ENCODE peak calls at places on chromosomes 1 and 21, in seven cellular contexts. V is aorta, Q is astrocyte, H is SJSA1, M is WERI-Rb-1, F is AG09309, J is heart left ventricle. N is an unnamed sample.

GRCh38 chr1:168623003-168623828 is 46.8 kb downstream of the XCL1 start:
- DNase-seq in J (no peak), Q (peak; percentile 96), M (no peak), F (peak; percentile 31), H (no peak), V (peak; percentile 58), N (peak; percentile 78)

GRCh38 chr21:45994738-45995685 is 13.4 kb downstream of the COL6A1 start:
- DNase-seq in H (no peak), F (no peak), J (peak; percentile 15), Q (no peak), M (peak; percentile 62), V (peak; percentile 36), N (peak; percentile 32)

GRCh38 chr1:14222086-14222485 is 376.4 kb upstream of the KAZN start:
- DNase-seq in Q (no peak), M (peak; percentile 62), F (no peak), H (no peak), V (no peak), J (no peak), N (no peak)

GRCh38 chr1:156387899-156388813 is 19.1 kb downstream of the RHBG start:
- DNase-seq in M (no peak), F (no peak), J (no peak), Q (no peak), H (no peak), V (no peak), N (no peak)

GRCh38 chr1:115409853-115410150 is 71.8 kb upstream of the NGF start:
- DNase-seq in V (no peak), M (no peak), J (no peak), H (no peak), Q (no peak), F (no peak), N (no peak)

GRCh38 chr1:11272544-11272841 is 505 bp upstream of the UBIAD1 start:
- DNase-seq in H (peak; percentile 23), V (no peak), J (no peak), M (no peak), F (no peak), Q (no peak), N (no peak)

GRCh38 chr1:231376875-231377549 is 38.9 kb downstream of the SPRTN start:
- DNase-seq in Q (no peak), J (no peak), H (no peak), F (no peak), V (no peak), M (no peak), N (no peak)

GRCh38 chr1:156797212-156797871 is 19.3 kb downstream of the SH2D2A start:
- DNase-seq in H (peak; percentile 44), F (no peak), V (no peak), J (no peak), Q (no peak), M (peak; percentile 84), N (no peak)

GRCh38 chr1:170247751-170248521 is 102.2 kb downstream of the NTMT2 start:
- DNase-seq in J (no peak), V (no peak), H (no peak), M (no peak), F (no peak), Q (peak; percentile 29), N (no peak)

DNA sequence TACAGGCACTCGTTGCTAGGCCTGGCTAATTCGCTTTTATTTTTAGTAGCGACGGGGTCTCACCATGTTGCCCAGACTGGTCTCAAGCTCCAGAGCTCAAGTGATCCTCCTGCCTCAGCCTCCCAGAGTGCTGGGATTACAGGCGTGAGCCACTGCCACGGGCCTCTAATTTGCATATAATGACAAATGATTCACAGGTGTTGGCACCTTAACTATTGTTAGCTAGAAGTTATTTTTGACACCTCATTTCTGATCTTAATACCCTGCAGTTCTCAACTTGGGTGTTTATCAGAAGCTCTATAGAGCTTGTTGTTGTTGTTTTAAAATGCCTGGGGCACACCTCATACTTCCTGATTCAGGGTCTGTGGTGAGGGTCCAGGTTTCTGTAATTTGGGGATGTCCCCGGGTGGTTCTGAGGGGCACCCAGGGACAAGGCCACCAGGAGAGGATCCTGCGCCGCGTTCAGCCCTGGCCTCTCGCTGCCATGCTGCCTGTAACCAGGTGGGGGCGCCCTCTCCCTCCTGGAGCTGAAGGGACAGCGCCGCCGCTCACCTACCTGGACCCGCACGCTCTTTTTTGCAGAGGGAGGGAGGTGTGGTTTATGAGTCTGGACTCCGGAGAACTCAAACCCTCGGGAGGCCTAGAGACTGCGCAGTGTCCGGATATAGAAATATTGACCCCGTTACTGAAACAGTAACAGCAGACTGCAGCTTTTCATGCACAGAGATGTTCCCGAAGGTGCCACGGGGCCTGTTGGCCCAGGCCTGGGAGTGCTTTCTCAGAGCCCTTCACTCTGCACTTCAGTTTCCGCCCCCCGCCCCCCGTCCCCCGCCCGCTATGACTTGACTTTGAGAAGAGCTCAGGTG is 23.0 kb upstream of the NEK2 start:
- DNase-seq in H (peak; percentile 15), F (no peak), M (peak; percentile 93), V (peak; percentile 81), J (peak; percentile 76), Q (peak; percentile 29), N (peak; percentile 68)
- H3K4me3 ChIP-seq in H (no peak overlapping the region), F (no peak overlapping the region), M (peak overlapping the region; percentile 20), V (no peak overlapping the region), J (no peak overlapping the region), Q (peak overlapping the region; percentile 37), N (no peak overlapping the region)

GRCh38 chr1:180234369-180235076 is 4.5 kb downstream of the LHX4 start:
- DNase-seq in J (no peak), Q (no peak), V (no peak), F (no peak), H (no peak), M (no peak), N (no peak)
- H3K4me3 ChIP-seq in J (no peak overlapping the region), Q (no peak overlapping the region), V (peak overlapping the region; percentile 6), F (no peak overlapping the region), H (no peak overlapping the region), M (no peak overlapping the region), N (peak overlapping the region; percentile 50)

GRCh38 chr1:24507423-24507804 is 4.8 kb downstream of the RCAN3 start:
- DNase-seq in H (no peak), J (no peak), V (no peak), Q (no peak), M (no peak), F (no peak), N (no peak)
- H3K4me3 ChIP-seq in H (no peak overlapping the region), J (no peak overlapping the region), V (no peak overlapping the region), Q (no peak overlapping the region), M (no peak overlapping the region), F (no peak overlapping the region), N (no peak overlapping the region)

GRCh38 chr1:31584869-31585735 is 8.8 kb downstream of the TINAGL1 start:
- DNase-seq in H (no peak), F (no peak), Q (no peak), M (no peak), J (no peak), V (no peak), N (no peak)

GRCh38 chr1:31585736-31586365 is 9.5 kb downstream of the TINAGL1 start:
- DNase-seq in H (no peak), V (no peak), M (no peak), F (no peak), Q (no peak), J (no peak), N (no peak)

GRCh38 chr1:31583082-31583994 is 7.0 kb downstream of the TINAGL1 start:
- DNase-seq in Q (no peak), M (no peak), F (no peak), H (no peak), V (no peak), J (peak; percentile 60), N (no peak)

GRCh38 chr1:31581821-31582810 is 5.8 kb downstream of the TINAGL1 start:
- DNase-seq in F (no peak), V (no peak), Q (no peak), M (no peak), H (no peak), J (peak; percentile 54), N (no peak)

DNA sequence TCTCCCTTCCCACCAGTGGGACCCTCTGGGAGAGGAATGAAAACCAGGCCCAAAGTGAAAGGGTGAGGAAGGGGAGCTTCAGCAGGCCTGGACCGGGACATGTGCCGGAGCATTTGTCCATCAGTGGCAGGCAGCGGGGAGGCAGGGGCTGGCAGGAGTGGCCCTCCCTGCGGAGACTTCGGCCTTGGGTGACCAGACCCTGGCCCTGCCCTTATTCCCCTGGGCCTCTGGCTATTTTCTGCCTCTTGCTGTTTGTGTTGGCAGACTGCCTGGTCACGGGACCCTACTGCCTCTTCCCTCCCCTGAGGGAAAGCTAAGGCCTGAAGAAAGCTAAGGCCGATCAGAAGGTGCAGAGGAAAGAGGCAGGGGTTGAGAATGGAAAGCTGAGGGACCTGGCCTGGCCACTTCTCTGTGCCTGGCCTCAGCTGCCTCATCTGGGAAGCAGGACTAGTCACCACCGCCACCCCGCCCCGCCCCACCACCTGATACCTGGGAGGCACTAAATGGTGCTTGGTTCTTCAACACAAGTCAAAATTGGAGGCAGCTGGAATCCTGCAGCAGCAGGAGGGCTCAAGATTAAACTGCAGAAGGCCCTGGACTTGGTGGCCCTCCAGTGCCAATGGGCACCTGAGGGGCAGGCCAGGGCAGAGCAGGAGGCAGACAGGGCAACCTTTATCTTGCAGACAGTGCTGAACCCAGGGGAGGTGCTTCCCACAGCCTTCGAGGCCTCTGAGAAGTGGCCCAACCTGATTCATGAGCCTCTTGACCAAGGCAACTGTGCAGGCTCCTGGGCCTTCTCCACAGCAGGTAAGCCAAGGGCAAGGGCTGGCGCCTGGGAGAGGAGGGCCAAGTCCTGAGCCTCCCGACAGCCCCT is 7.9 kb downstream of the TINAGL1 start:
- DNase-seq in M (no peak), Q (no peak), H (no peak), V (peak; percentile 95), F (no peak), J (peak; percentile 92), N (peak; percentile 83)
- H3K4me3 ChIP-seq in M (no peak overlapping the region), Q (no peak overlapping the region), H (no peak overlapping the region), V (no peak overlapping the region), F (no peak overlapping the region), J (no peak overlapping the region), N (peak overlapping the region; percentile 30)

GRCh38 chr1:239040523-239040922 is 345.8 kb upstream of the CHRM3 start:
- DNase-seq in Q (no peak), F (no peak), M (no peak), J (no peak), V (no peak), H (no peak), N (no peak)

DNA sequence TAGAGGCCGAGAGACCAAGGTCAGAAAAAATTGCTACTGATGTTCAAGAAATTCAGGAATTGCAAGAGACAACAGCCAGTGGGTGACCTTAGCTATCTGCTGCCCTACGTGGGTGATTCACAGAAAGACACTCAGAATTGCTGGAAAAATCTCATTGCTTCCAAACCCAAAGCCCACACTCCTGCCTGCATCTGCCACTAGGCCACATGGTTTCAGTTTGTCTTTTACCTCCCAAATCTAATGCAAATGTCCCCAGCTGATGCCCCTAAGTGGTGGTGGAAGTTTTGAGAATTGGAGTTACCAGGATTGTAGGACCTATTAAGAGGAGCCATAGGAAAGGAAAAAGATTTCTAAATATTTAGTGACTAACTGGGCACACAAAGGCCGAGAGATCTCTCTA is 341.5 kb upstream of the CHRM3 start:
- DNase-seq in V (no peak), M (no peak), Q (no peak), J (no peak), H (no peak), F (no peak), N (no peak)
- H3K4me3 ChIP-seq in V (no peak overlapping the region), M (no peak overlapping the region), Q (no peak overlapping the region), J (no peak overlapping the region), H (no peak overlapping the region), F (no peak overlapping the region), N (no peak overlapping the region)

GRCh38 chr1:75725861-75726361 is 1.4 kb downstream of the ACADM start:
- DNase-seq in M (no peak), Q (no peak), H (no peak), F (no peak), J (no peak), V (no peak), N (no peak)
- H3K4me3 ChIP-seq in M (no peak overlapping the region), Q (peak overlapping the region; percentile 89), H (peak overlapping the region; percentile 70), F (peak overlapping the region; percentile 95), J (peak overlapping the region; percentile 76), V (peak overlapping the region; percentile 56), N (peak overlapping the region; percentile 96)